ENCODE peak calls at places on chromosome 14, in seven cellular contexts. Y is SK-N-MC, H is WTC11, B is SK-MEL-5, G is DMS53, P is NCI-H2081, M is cardiac fibroblast. S is an unnamed sample.
A peak's percentile ranks its signal among the peaks of the same experiment; 100 is the strongest.

GRCh38 chr14:38208825-38209562 is 1.3 kb downstream of the SSTR1 start:
- DNase-seq in Y (no peak), H (peak; percentile 56), B (no peak), G (peak; percentile 89), P (peak; percentile 60), M (peak; percentile 42), S (no peak)

GRCh38 chr14:99284254-99285004 is 12.4 kb upstream of the BCL11B start:
- DNase-seq in Y (no peak), H (no peak), B (no peak), G (no peak), P (no peak), M (no peak), S (no peak)

GRCh38 chr14:75518625-75519024 is 3.6 kb upstream of the BATF start:
- DNase-seq in Y (no peak), H (peak; percentile 74), B (peak; percentile 63), G (peak; percentile 81), P (no peak), M (peak; percentile 50), S (no peak)

GRCh38 chr14:76887196-76887595 is 61.0 kb downstream of the LRRC74A start:
- DNase-seq in Y (no peak), H (no peak), B (no peak), G (no peak), P (no peak), M (peak; percentile 11), S (no peak)

GRCh38 chr14:94655169-94655710 is 43.0 kb downstream of the SERPINA3 start:
- DNase-seq in Y (no peak), H (no peak), B (no peak), G (no peak), P (no peak), M (no peak), S (no peak)

GRCh38 chr14:77641534-77642341 is 25.3 kb upstream of the SPTLC2 start:
- DNase-seq in Y (no peak), H (no peak), B (no peak), G (peak; percentile 86), P (no peak), M (peak; percentile 82), S (peak; percentile 90)

GRCh38 chr14:82451675-82452074 is 918.0 kb upstream of the SEL1L start:
- DNase-seq in Y (no peak), H (no peak), B (no peak), G (no peak), P (no peak), M (no peak), S (no peak)

GRCh38 chr14:33061667-33062325 is 123.1 kb downstream of the NPAS3 start:
- DNase-seq in Y (no peak), H (peak; percentile 9), B (peak; percentile 10), G (no peak), P (no peak), M (peak; percentile 46), S (no peak)

GRCh38 chr14:67421356-67422224 is 9.6 kb upstream of the PLEK2 start:
- DNase-seq in Y (no peak), H (no peak), B (no peak), G (no peak), P (no peak), M (no peak), S (no peak)

GRCh38 chr14:89025581-89026236 is 201.3 kb downstream of the TTC8 start:
- DNase-seq in Y (peak; percentile 75), H (no peak), B (no peak), G (no peak), P (no peak), M (peak; percentile 49), S (no peak)

GRCh38 chr14:34693228-34693939 is 21.0 kb downstream of the CFL2 start:
- DNase-seq in Y (no peak), H (peak; percentile 76), B (peak; percentile 51), G (peak; percentile 36), P (no peak), M (peak; percentile 28), S (no peak)

GRCh38 chr14:70660967-70661871 is 19.5 kb downstream of the TTC9 start:
- DNase-seq in Y (no peak), H (no peak), B (no peak), G (peak; percentile 16), P (no peak), M (no peak), S (no peak)

GRCh38 chr14:34081576-34082136 is 130.8 kb upstream of the EGLN3 start:
- DNase-seq in Y (no peak), H (no peak), B (no peak), G (peak; percentile 90), P (no peak), M (peak; percentile 33), S (no peak)

GRCh38 chr14:91947196-91948184 is at the start of gene FBLN5:
- DNase-seq in Y (no peak), H (peak; percentile 58), B (peak; percentile 62), G (peak; percentile 26), P (no peak), M (peak; percentile 81), S (no peak)

GRCh38 chr14:105210266-105211025 is 29.3 kb upstream of the NUDT14 start:
- DNase-seq in Y (no peak), H (no peak), B (no peak), G (no peak), P (no peak), M (no peak), S (no peak)

GRCh38 chr14:56797003-56797568 is 13.2 kb downstream of the OTX2 start:
- DNase-seq in Y (no peak), H (peak; percentile 21), B (no peak), G (no peak), P (no peak), M (no peak), S (no peak)

GRCh38 chr14:103863245-103863644 is 15.9 kb upstream of the PPP1R13B start:
- DNase-seq in Y (no peak), H (no peak), B (no peak), G (no peak), P (no peak), M (no peak), S (no peak)

GRCh38 chr14:35385042-35385839 is 19.3 kb downstream of the NFKBIA start:
- DNase-seq in Y (no peak), H (no peak), B (peak; percentile 79), G (peak; percentile 50), P (peak; percentile 76), M (peak; percentile 90), S (peak; percentile 86)

GRCh38 chr14:102222751-102223150 is 82.2 kb downstream of the MOK start:
- DNase-seq in Y (no peak), H (no peak), B (no peak), G (no peak), P (no peak), M (no peak), S (no peak)

GRCh38 chr14:68621400-68622365 is 171.2 kb downstream of the ZFP36L1 start:
- DNase-seq in Y (no peak), H (no peak), B (no peak), G (peak; percentile 24), P (no peak), M (peak; percentile 81), S (no peak)

GRCh38 chr14:75295061-75295461 is 16.4 kb downstream of the FOS start:
- DNase-seq in Y (no peak), H (peak; percentile 50), B (peak; percentile 80), G (peak; percentile 69), P (no peak), M (peak; percentile 50), S (peak; percentile 82)

GRCh38 chr14:61101803-61102548 is 120.9 kb downstream of the SLC38A6 start:
- DNase-seq in Y (no peak), H (peak; percentile 34), B (no peak), G (no peak), P (no peak), M (peak; percentile 89), S (no peak)

GRCh38 chr14:69673099-69673498 is 61.7 kb downstream of the SUSD6 start:
- DNase-seq in Y (no peak), H (no peak), B (no peak), G (no peak), P (no peak), M (no peak), S (no peak)

GRCh38 chr14:45633220-45633984 is 380.4 kb upstream of the MIS18BP1 start:
- DNase-seq in Y (no peak), H (no peak), B (no peak), G (no peak), P (no peak), M (no peak), S (no peak)

GRCh38 chr14:57755018-57755521 is 110.8 kb downstream of the SLC35F4 start:
- DNase-seq in Y (no peak), H (peak; percentile 19), B (no peak), G (no peak), P (no peak), M (no peak), S (no peak)

GRCh38 chr14:47200740-47201139 is 474.7 kb downstream of the MDGA2 start:
- DNase-seq in Y (no peak), H (no peak), B (no peak), G (no peak), P (no peak), M (no peak), S (no peak)

GRCh38 chr14:58737511-58737910 is 99.7 kb downstream of the DACT1 start:
- DNase-seq in Y (no peak), H (no peak), B (no peak), G (peak; percentile 21), P (no peak), M (peak; percentile 12), S (no peak)